ENCODE peak calls at places on chromosome 9, in four cellular contexts. I is GM23248, T is midbrain, U is neural progenitor cell. S is an unnamed sample.

GRCh38 chr9:109627042-109627441 is 128.9 kb upstream of the PTPN3 start:
- DNase-seq in I (no peak), T (peak), U (no peak), S (no peak)

GRCh38 chr9:120531683-120532300 is 48.2 kb downstream of the CDK5RAP2 start:
- DNase-seq in I (peak), T (no peak), U (peak), S (no peak)

GRCh38 chr9:8234286-8234819 is 434.8 kb upstream of the DMAC1 start:
- DNase-seq in I (no peak), T (no peak), U (peak), S (no peak)

GRCh38 chr9:89698606-89699005 is 93.8 kb downstream of the GADD45G start:
- DNase-seq in I (no peak), T (no peak), U (no peak), S (no peak)

GRCh38 chr9:88809371-88809770 is 181.9 kb upstream of the S1PR3 start:
- DNase-seq in I (no peak), T (no peak), U (no peak), S (no peak)

GRCh38 chr9:136225748-136226679 is 19.6 kb downstream of the QSOX2 start:
- DNase-seq in I (peak), T (no peak), U (peak), S (peak)

GRCh38 chr9:4489919-4490704 is at the start of gene SLC1A1:
- DNase-seq in I (peak), T (no peak), U (peak), S (peak)

GRCh38 chr9:115133649-115134048 is 15.7 kb upstream of the TNC start:
- DNase-seq in I (peak), T (no peak), U (no peak), S (no peak)

GRCh38 chr9:133164209-133164590 is 486 bp upstream of the GBGT1 start:
- DNase-seq in I (no peak), T (no peak), U (no peak), S (no peak)

GRCh38 chr9:70746760-70747159 is 332.3 kb upstream of the KLF9 start:
- DNase-seq in I (no peak), T (no peak), U (no peak), S (no peak)

GRCh38 chr9:137023583-137023991 is 4.5 kb downstream of the ABCA2 start:
- DNase-seq in I (no peak), T (peak), U (no peak), S (no peak)

GRCh38 chr9:93674580-93675335 is 98.4 kb downstream of the PHF2 start:
- DNase-seq in I (no peak), T (no peak), U (no peak), S (no peak)